ENCODE peak calls at places on chromosomes 7 and 10, in ten cellular contexts. A, D, B, O, S, J, W, I, P and V are unnamed samples.

GRCh38 chr7:32117837-32118236 is 47.6 kb upstream of the PDE1C start:
- DNase-seq in A (no peak), D (no peak), B (no peak), O (no peak), S (peak; percentile 6), J (no peak), W (no peak), I (no peak), P (no peak), V (no peak)

GRCh38 chr10:78386495-78386894 is 352.8 kb downstream of the RPS24 start:
- DNase-seq in A (no peak), D (no peak), B (no peak), O (no peak), S (no peak), J (no peak), W (no peak), I (no peak), P (no peak), V (no peak)

GRCh38 chr10:63887600-63888396 is 366.6 kb downstream of the REEP3 start:
- DNase-seq in A (no peak), D (no peak), B (no peak), O (no peak), S (no peak), J (no peak), W (no peak), I (no peak), P (no peak), V (no peak)

GRCh38 chr10:22679608-22680007 is 34.8 kb downstream of the PIP4K2A start:
- DNase-seq in A (no peak), D (no peak), B (no peak), O (no peak), S (no peak), J (no peak), W (no peak), I (no peak), P (no peak), V (no peak)

GRCh38 chr10:117550599-117551321 is 8.2 kb downstream of the EMX2 start:
- DNase-seq in A (no peak), D (no peak), B (no peak), O (no peak), S (no peak), J (no peak), W (no peak), I (no peak), P (no peak), V (no peak)

GRCh38 chr10:28897617-28898464 is 220.5 kb downstream of the BAMBI start:
- DNase-seq in A (no peak), D (no peak), B (no peak), O (no peak), S (no peak), J (no peak), W (no peak), I (no peak), P (no peak), V (no peak)

GRCh38 chr7:127189885-127190284 is 62.9 kb downstream of the GRM8 start:
- DNase-seq in A (no peak), D (no peak), B (no peak), O (no peak), S (no peak), J (no peak), W (no peak), I (no peak), P (no peak), V (no peak)

GRCh38 chr10:89301721-89302445 is at the start of gene IFIT2:
- DNase-seq in A (peak; percentile 47), D (no peak), B (no peak), O (peak; percentile 55), S (peak; percentile 80), J (no peak), W (peak; percentile 39), I (no peak), P (no peak), V (peak; percentile 50)

GRCh38 chr7:107118109-107118900 is 50.5 kb upstream of the HBP1 start:
- DNase-seq in A (no peak), D (no peak), B (no peak), O (peak; percentile 22), S (peak; percentile 55), J (no peak), W (no peak), I (no peak), P (no peak), V (no peak)

GRCh38 chr10:118241229-118242137 is 100.6 kb downstream of the FAM204A start:
- DNase-seq in A (peak; percentile 80), D (peak; percentile 67), B (peak; percentile 84), O (peak; percentile 83), S (peak; percentile 77), J (peak; percentile 66), W (peak; percentile 79), I (no peak), P (peak; percentile 86), V (peak; percentile 80)

GRCh38 chr10:11782793-11783557 is 40.2 kb upstream of the PROSER2 start:
- DNase-seq in A (no peak), D (no peak), B (no peak), O (peak; percentile 33), S (peak; percentile 58), J (no peak), W (no peak), I (no peak), P (no peak), V (peak; percentile 43)

GRCh38 chr7:148290451-148291005 is 300.0 kb upstream of the C7orf33 start:
- DNase-seq in A (no peak), D (no peak), B (no peak), O (no peak), S (no peak), J (no peak), W (no peak), I (no peak), P (no peak), V (no peak)

GRCh38 chr10:91010952-91011351 is 90.1 kb upstream of the ANKRD1 start:
- DNase-seq in A (no peak), D (no peak), B (no peak), O (no peak), S (peak; percentile 10), J (no peak), W (no peak), I (no peak), P (no peak), V (no peak)

GRCh38 chr10:91007656-91008055 is 86.8 kb upstream of the ANKRD1 start:
- DNase-seq in A (no peak), D (no peak), B (no peak), O (no peak), S (no peak), J (no peak), W (no peak), I (no peak), P (no peak), V (no peak)

GRCh38 chr10:91006001-91006751 is 85.3 kb upstream of the ANKRD1 start:
- DNase-seq in A (peak; percentile 59), D (peak; percentile 23), B (peak; percentile 53), O (peak; percentile 60), S (peak; percentile 79), J (peak; percentile 46), W (peak; percentile 58), I (peak; percentile 5), P (no peak), V (peak; percentile 53)

GRCh38 chr10:91009121-91009520 is 88.2 kb upstream of the ANKRD1 start:
- DNase-seq in A (no peak), D (no peak), B (no peak), O (no peak), S (no peak), J (no peak), W (no peak), I (no peak), P (no peak), V (no peak)

GRCh38 chr10:91006752-91007346 is 86.0 kb upstream of the ANKRD1 start:
- DNase-seq in A (no peak), D (no peak), B (no peak), O (no peak), S (no peak), J (no peak), W (no peak), I (no peak), P (no peak), V (no peak)
- H3K4me3 ChIP-seq in A (no peak overlapping the region), D (no peak overlapping the region), B (no peak overlapping the region), O (no peak overlapping the region), S (no peak overlapping the region), J (no peak overlapping the region), W (no peak overlapping the region), I (no peak overlapping the region), P (no peak overlapping the region), V (no peak overlapping the region)

GRCh38 chr10:120459185-120459584 is 2.2 kb downstream of the PLPP4 start:
- DNase-seq in A (no peak), D (no peak), B (no peak), O (no peak), S (no peak), J (no peak), W (no peak), I (no peak), P (no peak), V (no peak)
- H3K27me3 ChIP-seq in A (peaks cover 61% of the 10 kb centered on the region), D (no peaks in the 10 kb centered on the region), B (no peaks in the 10 kb centered on the region), O (no peaks in the 10 kb centered on the region), S (no peaks in the 10 kb centered on the region), J (peaks cover 4% of the 10 kb centered on the region), W (no peaks in the 10 kb centered on the region), I (peaks cover 80% of the 10 kb centered on the region), P (peaks cover 41% of the 10 kb centered on the region), V (no peaks in the 10 kb centered on the region)

DNA sequence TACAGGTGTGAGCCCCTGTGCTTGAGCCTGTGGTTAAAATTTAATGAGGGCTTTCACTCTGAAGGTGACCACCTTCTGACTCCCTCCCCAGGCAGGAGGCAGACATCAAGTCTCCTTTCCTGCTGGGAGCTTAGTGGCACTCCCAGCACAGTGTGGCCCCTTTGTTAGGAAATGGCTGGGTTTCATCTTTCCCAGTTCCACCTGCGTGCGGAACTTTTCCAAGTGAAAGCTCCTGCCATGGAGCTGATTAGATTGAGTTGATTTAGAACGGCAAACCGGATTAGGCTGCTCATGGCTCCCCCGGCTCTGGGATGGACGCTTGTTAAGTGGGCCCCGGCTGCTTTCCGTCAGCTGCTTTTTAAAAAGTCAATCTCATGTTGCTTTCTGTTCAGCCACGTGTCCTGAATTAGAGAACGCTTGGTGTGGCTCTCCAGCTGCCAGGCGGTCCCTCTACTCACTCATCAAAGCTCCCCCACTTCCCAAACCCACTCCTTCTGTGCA is 550.9 kb downstream of the GALNT17 start:
- DNase-seq in A (no peak), D (no peak), B (no peak), O (no peak), S (no peak), J (no peak), W (no peak), I (no peak), P (no peak), V (no peak)
- TF ChIP-seq POLR2A in A (no peak), D (no peak), B (no peak), O (no peak), S (no peak), J (no peak), W (no peak), I (no peak), P (no peak), V (no peak)

GRCh38 chr7:27099224-27099838 is 3.2 kb downstream of the HOXA2 start:
- DNase-seq in A (no peak), D (no peak), B (no peak), O (no peak), S (peak; percentile 71), J (no peak), W (no peak), I (no peak), P (no peak), V (no peak)
- H3K4me3 ChIP-seq in A (peak overlapping the region; percentile 66), D (no peak overlapping the region), B (peak overlapping the region; percentile 32), O (no peak overlapping the region), S (peak overlapping the region; percentile 92), J (peak overlapping the region; percentile 83), W (peak overlapping the region; percentile 81), I (peak overlapping the region; percentile 97), P (peak overlapping the region; percentile 64), V (peak overlapping the region; percentile 22)

GRCh38 chr7:25316366-25316765 is 88.1 kb upstream of the NPVF start:
- DNase-seq in A (no peak), D (no peak), B (no peak), O (no peak), S (no peak), J (no peak), W (no peak), I (no peak), P (no peak), V (no peak)
- H3K27me3 ChIP-seq in A (no peaks in the 10 kb centered on the region), D (no peaks in the 10 kb centered on the region), B (no peaks in the 10 kb centered on the region), O (no peaks in the 10 kb centered on the region), S (no peaks in the 10 kb centered on the region), J (no peaks in the 10 kb centered on the region), W (no peaks in the 10 kb centered on the region), I (no peaks in the 10 kb centered on the region), P (no peaks in the 10 kb centered on the region), V (no peaks in the 10 kb centered on the region)